ENCODE peak calls at places on chromosomes 6 and 20, in ten cellular contexts. N is CD8-positive, alpha-beta memory T cell; J is lower leg skin; X is HS-27A; V is hippocampal formation; C is naive thymus-derived CD4-positive, alpha-beta T cell; U is heart left ventricle; O is RPMI8226; M is stimulated activated CD4-positive, alpha-beta T cell treated with anti-CD3 and anti-CD28 coated beads, Interleukin-1b, Interleukin-23, amount 100 ng/mL, for 1 hour; D is ureter. Q is an unnamed sample.

GRCh38 chr6:39048481-39049399 is at the start of gene GLP1R:
- DNase-seq in D (no peak), U (no peak), M (no peak), V (no peak), J (no peak), C (no peak), N (no peak), O (no peak), X (no peak), Q (no peak)

GRCh38 chr6:137869781-137870180 is 2.7 kb downstream of the TNFAIP3 start:
- DNase-seq in O (no peak), M (no peak), X (no peak), C (no peak), U (no peak), V (no peak), N (peak; percentile 32), J (no peak), D (no peak), Q (no peak)

GRCh38 chr6:101393291-101394251 is at the start of gene GRIK2:
- DNase-seq in J (no peak), N (no peak), X (peak; percentile 29), O (peak; percentile 30), C (no peak), D (no peak), U (peak; percentile 36), V (peak; percentile 47), M (no peak), Q (no peak)

GRCh38 chr20:57904706-57905105 is 194.9 kb upstream of the PMEPA1 start:
- DNase-seq in D (no peak), U (no peak), O (no peak), M (no peak), N (no peak), X (no peak), C (no peak), J (no peak), V (no peak), Q (no peak)

GRCh38 chr20:63177134-63177784 is 38.7 kb downstream of the YTHDF1 start:
- DNase-seq in J (no peak), D (no peak), C (no peak), O (no peak), V (no peak), M (no peak), N (no peak), X (no peak), U (no peak), Q (no peak)

GRCh38 chr6:135163440-135163738 is 17.7 kb upstream of the MYB start:
- DNase-seq in M (peak; percentile 27), N (peak; percentile 74), D (no peak), V (no peak), U (no peak), C (no peak), O (no peak), J (no peak), X (no peak), Q (no peak)

GRCh38 chr20:59742351-59743095 is 138.2 kb downstream of the PHACTR3 start:
- DNase-seq in U (no peak), X (no peak), C (no peak), M (no peak), J (no peak), O (no peak), N (no peak), V (no peak), D (no peak), Q (no peak)

GRCh38 chr6:88891135-88891845 is 72.1 kb downstream of the RNGTT start:
- DNase-seq in U (no peak), C (no peak), O (no peak), N (no peak), V (no peak), J (no peak), M (no peak), X (no peak), D (no peak), Q (no peak)

GRCh38 chr20:25017257-25017803 is 24.8 kb upstream of the APMAP start:
- DNase-seq in D (peak; percentile 66), N (no peak), V (no peak), U (peak; percentile 20), O (peak; percentile 75), J (peak; percentile 87), M (no peak), X (no peak), C (no peak), Q (no peak)

GRCh38 chr6:37036146-37036545 is 30.7 kb downstream of the FGD2 start:
- DNase-seq in N (no peak), M (no peak), X (no peak), O (no peak), J (no peak), U (no peak), V (no peak), C (no peak), D (no peak), Q (no peak)

GRCh38 chr20:36102809-36103596 is 51.5 kb upstream of the EPB41L1 start:
- DNase-seq in N (no peak), D (no peak), J (no peak), U (no peak), M (no peak), X (no peak), C (no peak), V (no peak), O (peak; percentile 61), Q (no peak)

GRCh38 chr6:157953580-157954091 is 28.0 kb upstream of the SYNJ2 start:
- DNase-seq in U (no peak), J (no peak), D (no peak), X (no peak), O (no peak), C (no peak), N (no peak), V (no peak), M (no peak), Q (no peak)

GRCh38 chr6:100347901-100348550 is 116.7 kb downstream of the SIM1 start:
- DNase-seq in M (no peak), C (no peak), X (no peak), U (no peak), V (no peak), D (no peak), J (no peak), O (no peak), N (no peak), Q (no peak)

GRCh38 chr6:4776493-4776966 is 326 bp downstream of the CDYL start:
- DNase-seq in J (no peak), N (no peak), M (peak; percentile 8), D (no peak), X (no peak), O (no peak), V (no peak), U (no peak), C (no peak), Q (no peak)

GRCh38 chr6:10478187-10479040 is 42.7 kb upstream of the GCNT2 start:
- DNase-seq in X (no peak), N (peak; percentile 11), O (peak; percentile 62), D (no peak), J (no peak), M (no peak), V (no peak), C (no peak), U (no peak), Q (peak; percentile 23)

GRCh38 chr6:112286010-112286409 is 31.6 kb upstream of the LAMA4 start:
- DNase-seq in V (no peak), N (peak; percentile 20), C (no peak), D (no peak), O (no peak), M (no peak), X (no peak), J (no peak), U (no peak), Q (no peak)

GRCh38 chr6:43334466-43335095 is 26.0 kb upstream of the CRIP3 start:
- DNase-seq in D (no peak), N (peak; percentile 3), X (peak; percentile 29), U (no peak), J (no peak), C (no peak), M (no peak), O (peak; percentile 49), V (no peak), Q (peak; percentile 29)

GRCh38 chr6:26071135-26071534 is 16.1 kb upstream of the HFE start:
- DNase-seq in U (no peak), N (no peak), C (no peak), D (no peak), M (no peak), O (no peak), J (peak; percentile 34), X (no peak), V (no peak), Q (no peak)

GRCh38 chr20:5433352-5433751 is 116.6 kb upstream of the PROKR2 start:
- DNase-seq in V (no peak), C (no peak), J (no peak), N (no peak), X (no peak), M (no peak), D (no peak), O (no peak), U (no peak), Q (no peak)

GRCh38 chr6:152094992-152095592 is 287.6 kb downstream of the ESR1 start:
- DNase-seq in J (peak; percentile 91), U (peak; percentile 89), D (peak; percentile 83), C (no peak), N (no peak), V (no peak), O (peak; percentile 45), M (no peak), X (peak; percentile 98), Q (peak; percentile 88)

GRCh38 chr6:32529697-32530429 is at the start of gene HLA-DRB5:
- DNase-seq in D (peak; percentile 33), X (no peak), J (peak; percentile 12), N (no peak), O (no peak), M (no peak), U (peak; percentile 33), V (no peak), C (no peak), Q (no peak)

GRCh38 chr20:23920936-23921335 is 41.4 kb upstream of the CST5 start:
- DNase-seq in D (no peak), N (no peak), U (no peak), V (no peak), J (no peak), C (no peak), M (no peak), X (no peak), O (no peak), Q (no peak)

GRCh38 chr20:13868331-13868730 is 83.5 kb downstream of the NDUFAF5 start:
- DNase-seq in C (no peak), D (no peak), O (no peak), V (no peak), M (no peak), J (peak; percentile 25), N (no peak), U (no peak), X (peak; percentile 63), Q (no peak)

GRCh38 chr20:37627060-37627766 is 66.6 kb upstream of the CTNNBL1 start:
- DNase-seq in D (no peak), X (no peak), M (no peak), U (peak; percentile 36), V (peak; percentile 3), J (no peak), N (no peak), C (no peak), O (peak; percentile 76), Q (no peak)

GRCh38 chr6:18595774-18596528 is 208.8 kb downstream of the RNF144B start:
- DNase-seq in D (peak; percentile 75), N (peak; percentile 3), C (no peak), M (no peak), V (peak; percentile 59), O (peak; percentile 76), J (peak; percentile 82), U (no peak), X (peak; percentile 57), Q (peak; percentile 31)

GRCh38 chr6:7148100-7148822 is 40.5 kb downstream of the RREB1 start:
- DNase-seq in X (no peak), M (no peak), J (no peak), U (no peak), O (no peak), V (no peak), N (no peak), C (no peak), D (no peak), Q (no peak)

GRCh38 chr6:15556711-15557110 is 106.1 kb downstream of the DTNBP1 start:
- DNase-seq in D (no peak), C (no peak), M (no peak), V (no peak), J (no peak), O (no peak), X (no peak), N (no peak), U (no peak), Q (no peak)

GRCh38 chr20:57205625-57206219 is 60.7 kb downstream of the BMP7 start:
- DNase-seq in M (no peak), O (no peak), D (no peak), C (no peak), J (peak; percentile 63), N (no peak), V (no peak), X (no peak), U (no peak), Q (no peak)

Q was measured in glomerular endothelial cell.